ENCODE peak calls at places on chromosome 22, in eight cellular contexts. One of them, this sample, is unnamed.

GRCh38 chr22:17913705-17914282 is 110.6 kb downstream of the MICAL3 start:
- DNase-seq in HCT116: no peak
- DNase-seq in stomach: no peak
- DNase-seq in transverse colon: no peak
- DNase-seq in GM12891: no peak
- DNase-seq in endothelial cell of umbilical vein: no peak
- DNase-seq in GM23338: no peak
- DNase-seq in H1: no peak
- DNase-seq in this sample: no peak

GRCh38 chr22:24153353-24153752 is 27.9 kb upstream of the SUSD2 start:
- DNase-seq in GM23338: no peak
- DNase-seq in H1: no peak
- DNase-seq in GM12891: no peak
- DNase-seq in transverse colon: peak; percentile 39
- DNase-seq in HCT116: no peak
- DNase-seq in stomach: no peak
- DNase-seq in endothelial cell of umbilical vein: no peak
- DNase-seq in this sample: no peak

GRCh38 chr22:16838073-16838472 is 12.9 kb upstream of the XKR3 start:
- DNase-seq in stomach: no peak
- DNase-seq in GM23338: no peak
- DNase-seq in endothelial cell of umbilical vein: no peak
- DNase-seq in transverse colon: no peak
- DNase-seq in GM12891: no peak
- DNase-seq in HCT116: no peak
- DNase-seq in H1: no peak
- DNase-seq in this sample: no peak

GRCh38 chr22:43957871-43958270 is 2.6 kb downstream of the SAMM50 start:
- DNase-seq in GM23338: no peak
- DNase-seq in transverse colon: no peak
- DNase-seq in stomach: no peak
- DNase-seq in H1: no peak
- DNase-seq in endothelial cell of umbilical vein: no peak
- DNase-seq in HCT116: no peak
- DNase-seq in GM12891: no peak
- DNase-seq in this sample: peak; percentile 19

GRCh38 chr22:46086577-46087335 is 63.6 kb upstream of the PPARA start:
- DNase-seq in H1: no peak
- DNase-seq in GM23338: no peak
- DNase-seq in HCT116: no peak
- DNase-seq in GM12891: no peak
- DNase-seq in stomach: peak; percentile 24
- DNase-seq in endothelial cell of umbilical vein: no peak
- DNase-seq in transverse colon: no peak
- DNase-seq in this sample: peak; percentile 73

GRCh38 chr22:17205432-17205831 is 13.8 kb downstream of the ADA2 start:
- DNase-seq in GM23338: no peak
- DNase-seq in H1: no peak
- DNase-seq in HCT116: no peak
- DNase-seq in GM12891: no peak
- DNase-seq in endothelial cell of umbilical vein: no peak
- DNase-seq in stomach: no peak
- DNase-seq in transverse colon: no peak
- DNase-seq in this sample: no peak

GRCh38 chr22:26474687-26475086 is 8.9 kb downstream of the HPS4 start:
- DNase-seq in GM12891: no peak
- DNase-seq in endothelial cell of umbilical vein: peak; percentile 8
- DNase-seq in transverse colon: no peak
- DNase-seq in HCT116: no peak
- DNase-seq in H1: no peak
- DNase-seq in GM23338: no peak
- DNase-seq in stomach: no peak
- DNase-seq in this sample: no peak

GRCh38 chr22:17056058-17056457 is 28.7 kb upstream of the IL17RA start:
- DNase-seq in GM23338: no peak
- DNase-seq in GM12891: no peak
- DNase-seq in HCT116: no peak
- DNase-seq in stomach: no peak
- DNase-seq in transverse colon: no peak
- DNase-seq in endothelial cell of umbilical vein: no peak
- DNase-seq in H1: no peak
- DNase-seq in this sample: no peak

GRCh38 chr22:25334091-25334490 is 114.7 kb downstream of the CRYBB2 start:
- DNase-seq in H1: no peak
- DNase-seq in stomach: peak; percentile 72
- DNase-seq in endothelial cell of umbilical vein: peak; percentile 44
- DNase-seq in transverse colon: peak; percentile 64
- DNase-seq in GM12891: no peak
- DNase-seq in GM23338: peak; percentile 95
- DNase-seq in HCT116: peak; percentile 36
- DNase-seq in this sample: no peak

GRCh38 chr22:48404801-48405447 is 1422.7 kb downstream of the BRD1 start:
- DNase-seq in GM23338: no peak
- DNase-seq in GM12891: no peak
- DNase-seq in HCT116: no peak
- DNase-seq in transverse colon: no peak
- DNase-seq in H1: no peak
- DNase-seq in stomach: no peak
- DNase-seq in endothelial cell of umbilical vein: no peak
- DNase-seq in this sample: no peak

GRCh38 chr22:49351761-49352221 is 475.9 kb downstream of the BRD1 start:
- DNase-seq in H1: no peak
- DNase-seq in GM12891: no peak
- DNase-seq in GM23338: no peak
- DNase-seq in stomach: peak; percentile 22
- DNase-seq in endothelial cell of umbilical vein: no peak
- DNase-seq in transverse colon: no peak
- DNase-seq in HCT116: no peak
- DNase-seq in this sample: no peak

GRCh38 chr22:43592470-43592869 is 180.7 kb downstream of the MPPED1 start:
- DNase-seq in HCT116: no peak
- DNase-seq in H1: no peak
- DNase-seq in GM23338: peak; percentile 73
- DNase-seq in endothelial cell of umbilical vein: no peak
- DNase-seq in transverse colon: no peak
- DNase-seq in GM12891: no peak
- DNase-seq in stomach: no peak
- DNase-seq in this sample: no peak

GRCh38 chr22:42699281-42699681 is 21.4 kb downstream of the A4GALT start:
- DNase-seq in endothelial cell of umbilical vein: no peak
- DNase-seq in transverse colon: no peak
- DNase-seq in stomach: no peak
- DNase-seq in HCT116: no peak
- DNase-seq in H1: no peak
- DNase-seq in GM23338: no peak
- DNase-seq in GM12891: no peak
- DNase-seq in this sample: no peak

GRCh38 chr22:46240073-46240472 is 10.0 kb downstream of the CDPF1 start:
- DNase-seq in endothelial cell of umbilical vein: no peak
- DNase-seq in GM23338: no peak
- DNase-seq in transverse colon: no peak
- DNase-seq in HCT116: no peak
- DNase-seq in stomach: no peak
- DNase-seq in GM12891: no peak
- DNase-seq in H1: no peak
- DNase-seq in this sample: no peak

GRCh38 chr22:45603631-45604030 is 68.0 kb upstream of the ATXN10 start:
- DNase-seq in H1: no peak
- DNase-seq in stomach: no peak
- DNase-seq in GM12891: no peak
- DNase-seq in HCT116: no peak
- DNase-seq in GM23338: no peak
- DNase-seq in transverse colon: no peak
- DNase-seq in endothelial cell of umbilical vein: no peak
- DNase-seq in this sample: peak; percentile 48

GRCh38 chr22:41787331-41787730 is 13.1 kb upstream of the CCDC134 start:
- DNase-seq in GM23338: no peak
- DNase-seq in HCT116: no peak
- DNase-seq in H1: no peak
- DNase-seq in transverse colon: no peak
- DNase-seq in stomach: no peak
- DNase-seq in endothelial cell of umbilical vein: no peak
- DNase-seq in GM12891: no peak
- DNase-seq in this sample: no peak

GRCh38 chr22:49251371-49251770 is 576.3 kb downstream of the BRD1 start:
- DNase-seq in GM12891: no peak
- DNase-seq in transverse colon: no peak
- DNase-seq in HCT116: no peak
- DNase-seq in stomach: peak; percentile 3
- DNase-seq in endothelial cell of umbilical vein: no peak
- DNase-seq in GM23338: no peak
- DNase-seq in H1: no peak
- DNase-seq in this sample: no peak

GRCh38 chr22:41910599-41911291 is 4.1 kb downstream of the SHISA8 start:
- DNase-seq in transverse colon: no peak
- DNase-seq in GM23338: peak; percentile 45
- DNase-seq in endothelial cell of umbilical vein: no peak
- DNase-seq in H1: no peak
- DNase-seq in HCT116: no peak
- DNase-seq in stomach: peak; percentile 61
- DNase-seq in GM12891: no peak
- DNase-seq in this sample: no peak

GRCh38 chr22:49266561-49267519 is 560.8 kb downstream of the BRD1 start:
- DNase-seq in HCT116: no peak
- DNase-seq in H1: no peak
- DNase-seq in GM23338: no peak
- DNase-seq in stomach: no peak
- DNase-seq in endothelial cell of umbilical vein: no peak
- DNase-seq in GM12891: no peak
- DNase-seq in transverse colon: no peak
- DNase-seq in this sample: no peak

GRCh38 chr22:44588348-44588747 is 90.3 kb upstream of the RTL6 start:
- DNase-seq in H1: no peak
- DNase-seq in transverse colon: no peak
- DNase-seq in GM23338: no peak
- DNase-seq in HCT116: no peak
- DNase-seq in endothelial cell of umbilical vein: no peak
- DNase-seq in stomach: no peak
- DNase-seq in GM12891: no peak
- DNase-seq in this sample: peak; percentile 28

GRCh38 chr22:43884600-43885318 is 7.1 kb downstream of the PNPLA5 start:
- DNase-seq in stomach: peak; percentile 57
- DNase-seq in H1: no peak
- DNase-seq in GM23338: peak; percentile 93
- DNase-seq in HCT116: no peak
- DNase-seq in transverse colon: peak; percentile 49
- DNase-seq in GM12891: peak; percentile 66
- DNase-seq in endothelial cell of umbilical vein: peak; percentile 25
- DNase-seq in this sample: peak; percentile 61

GRCh38 chr22:50641696-50642607 is 14.0 kb upstream of the ARSA start:
- DNase-seq in GM12891: no peak
- DNase-seq in HCT116: no peak
- DNase-seq in GM23338: peak; percentile 92
- DNase-seq in H1: peak; percentile 75
- DNase-seq in stomach: no peak
- DNase-seq in endothelial cell of umbilical vein: peak; percentile 74
- DNase-seq in transverse colon: no peak
- DNase-seq in this sample: peak; percentile 64
- TF ChIP-seq POLR2AphosphoS5 in GM12891: no peak
- TF ChIP-seq POLR2AphosphoS5 in HCT116: no peak
- TF ChIP-seq POLR2AphosphoS5 in GM23338: no peak
- TF ChIP-seq POLR2AphosphoS5 in H1: no peak
- TF ChIP-seq POLR2AphosphoS5 in stomach: no peak
- TF ChIP-seq POLR2AphosphoS5 in endothelial cell of umbilical vein: no peak
- TF ChIP-seq POLR2AphosphoS5 in transverse colon: no peak
- TF ChIP-seq POLR2AphosphoS5 in this sample: no peak

DNA sequence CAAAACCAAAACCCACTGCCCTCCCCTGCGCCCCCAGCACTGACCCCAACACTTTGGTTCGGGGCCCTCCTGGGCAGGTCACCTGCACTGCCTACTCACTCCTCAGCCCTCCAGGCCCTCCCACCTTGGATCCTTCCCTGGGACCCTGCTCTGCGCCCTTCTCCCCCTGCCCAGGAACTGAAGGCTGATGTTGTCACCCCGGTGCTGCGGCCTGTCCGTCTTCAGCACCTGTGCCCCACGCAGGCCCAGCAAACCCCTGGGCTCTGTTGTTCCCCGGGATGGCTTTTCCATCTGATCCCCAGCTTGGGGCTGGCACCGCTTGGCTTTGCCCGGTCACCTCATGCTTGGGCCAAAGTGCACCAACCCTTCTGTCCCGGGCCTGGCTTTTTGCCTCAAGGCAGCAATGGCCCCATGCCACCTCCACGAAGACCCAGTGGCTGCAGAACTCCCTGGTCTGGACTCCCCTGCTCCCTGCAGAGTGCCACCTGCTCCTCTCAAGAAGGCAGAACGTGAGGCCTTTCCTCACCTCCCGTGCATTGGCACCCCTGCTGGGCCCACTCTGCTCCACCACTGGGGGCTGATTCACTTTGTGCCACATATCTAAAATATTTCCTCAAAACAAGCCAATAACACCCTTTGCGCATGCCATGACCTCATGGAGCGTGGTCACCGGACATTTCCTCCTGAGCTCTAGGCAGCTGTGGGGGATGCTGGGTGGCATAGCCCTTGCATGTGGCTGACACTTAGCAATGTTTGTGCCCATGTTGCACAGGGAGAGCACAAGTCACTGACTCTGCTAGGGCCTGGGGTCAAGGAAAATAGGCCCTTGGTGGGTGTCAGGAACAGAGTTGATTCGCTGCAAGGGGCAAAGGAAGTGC is 8.8 kb downstream of the PPM1F start:
- DNase-seq in GM23338: no peak
- DNase-seq in stomach: no peak
- DNase-seq in H1: no peak
- DNase-seq in GM12891: no peak
- DNase-seq in endothelial cell of umbilical vein: peak; percentile 39
- DNase-seq in HCT116: no peak
- DNase-seq in transverse colon: no peak
- DNase-seq in this sample: no peak
- TF ChIP-seq POLR2AphosphoS5 in GM23338: no peak
- TF ChIP-seq POLR2AphosphoS5 in stomach: no peak
- TF ChIP-seq POLR2AphosphoS5 in H1: no peak
- TF ChIP-seq POLR2AphosphoS5 in GM12891: no peak
- TF ChIP-seq POLR2AphosphoS5 in endothelial cell of umbilical vein: peak; percentile 23
- TF ChIP-seq POLR2AphosphoS5 in HCT116: no peak
- TF ChIP-seq POLR2AphosphoS5 in transverse colon: no peak
- TF ChIP-seq POLR2AphosphoS5 in this sample: no peak

GRCh38 chr22:28029201-28029948 is 110.3 kb upstream of the PITPNB start:
- DNase-seq in stomach: peak; percentile 82
- DNase-seq in H1: no peak
- DNase-seq in GM23338: peak; percentile 24
- DNase-seq in HCT116: no peak
- DNase-seq in endothelial cell of umbilical vein: peak; percentile 99
- DNase-seq in transverse colon: peak; percentile 21
- DNase-seq in GM12891: no peak
- DNase-seq in this sample: no peak
- TF ChIP-seq POLR2AphosphoS5 in stomach: peak; percentile 27
- TF ChIP-seq POLR2AphosphoS5 in H1: no peak
- TF ChIP-seq POLR2AphosphoS5 in GM23338: no peak
- TF ChIP-seq POLR2AphosphoS5 in HCT116: no peak
- TF ChIP-seq POLR2AphosphoS5 in endothelial cell of umbilical vein: peak; percentile 98
- TF ChIP-seq POLR2AphosphoS5 in transverse colon: peak; percentile 25
- TF ChIP-seq POLR2AphosphoS5 in GM12891: no peak
- TF ChIP-seq POLR2AphosphoS5 in this sample: peak; percentile 34

DNA sequence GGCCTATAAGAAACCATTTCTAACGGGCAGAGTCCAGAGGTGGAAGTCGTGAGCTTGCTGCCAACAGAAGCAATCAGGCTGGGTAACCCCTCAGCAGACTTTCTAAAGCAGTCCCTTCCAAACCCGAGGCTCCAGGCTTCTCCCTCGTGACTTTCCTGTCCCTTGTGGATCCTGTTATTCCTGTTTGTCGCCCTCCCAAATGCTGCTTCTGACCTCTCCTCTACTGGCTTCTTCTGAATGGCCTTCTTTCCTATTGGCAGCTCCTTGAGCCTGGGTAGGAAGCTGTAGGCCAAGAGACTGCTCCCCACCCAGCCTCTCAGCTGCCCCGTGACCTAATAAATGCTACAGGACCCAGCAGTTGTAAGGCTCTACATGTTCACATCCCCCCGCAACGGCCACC is 35.0 kb downstream of the MAFF start:
- DNase-seq in H1: no peak
- DNase-seq in endothelial cell of umbilical vein: no peak
- DNase-seq in stomach: peak; percentile 78
- DNase-seq in GM23338: no peak
- DNase-seq in HCT116: no peak
- DNase-seq in GM12891: no peak
- DNase-seq in transverse colon: no peak
- DNase-seq in this sample: no peak
- TF ChIP-seq POLR2AphosphoS5 in H1: no peak
- TF ChIP-seq POLR2AphosphoS5 in endothelial cell of umbilical vein: no peak
- TF ChIP-seq POLR2AphosphoS5 in stomach: no peak
- TF ChIP-seq POLR2AphosphoS5 in GM23338: no peak
- TF ChIP-seq POLR2AphosphoS5 in HCT116: no peak
- TF ChIP-seq POLR2AphosphoS5 in GM12891: no peak
- TF ChIP-seq POLR2AphosphoS5 in transverse colon: no peak
- TF ChIP-seq POLR2AphosphoS5 in this sample: no peak

This sample was measured in sigmoid colon.